ENCODE peak calls at places on chromosomes 7 and 10, in five cellular contexts. One of them, this sample, is unnamed.
A peak's percentile ranks its signal among the peaks of the same experiment; 100 is the strongest.

GRCh38 chr10:51369903-51370302 is 295.6 kb downstream of the PRKG1 start:
- DNase-seq in heart right ventricle: no peak
- DNase-seq in GM06990: no peak
- DNase-seq in HL-60: no peak
- DNase-seq in chondrocyte: no peak
- DNase-seq in this sample: no peak

GRCh38 chr10:110487411-110488123 is 10.1 kb upstream of the DUSP5 start:
- DNase-seq in heart right ventricle: no peak
- DNase-seq in GM06990: no peak
- DNase-seq in HL-60: no peak
- DNase-seq in chondrocyte: no peak
- DNase-seq in this sample: no peak

GRCh38 chr10:19819419-19820033 is 3.3 kb downstream of the PLXDC2 start:
- DNase-seq in heart right ventricle: no peak
- DNase-seq in GM06990: no peak
- DNase-seq in HL-60: no peak
- DNase-seq in chondrocyte: no peak
- DNase-seq in this sample: peak; percentile 29

GRCh38 chr10:14500172-14500765 is 169.5 kb upstream of the FRMD4A start:
- DNase-seq in heart right ventricle: no peak
- DNase-seq in GM06990: no peak
- DNase-seq in HL-60: no peak
- DNase-seq in chondrocyte: no peak
- DNase-seq in this sample: no peak

GRCh38 chr7:81094952-81095351 is 176.1 kb upstream of the SEMA3C start:
- DNase-seq in heart right ventricle: no peak
- DNase-seq in GM06990: no peak
- DNase-seq in HL-60: no peak
- DNase-seq in chondrocyte: no peak
- DNase-seq in this sample: no peak

GRCh38 chr10:44756235-44756634 is 154.9 kb upstream of the TMEM72 start:
- DNase-seq in heart right ventricle: no peak
- DNase-seq in GM06990: no peak
- DNase-seq in HL-60: no peak
- DNase-seq in chondrocyte: no peak
- DNase-seq in this sample: no peak

GRCh38 chr7:70416611-70417010 is 715.3 kb upstream of the GALNT17 start:
- DNase-seq in heart right ventricle: no peak
- DNase-seq in GM06990: peak; percentile 81
- DNase-seq in HL-60: no peak
- DNase-seq in chondrocyte: no peak
- DNase-seq in this sample: no peak

GRCh38 chr7:29132980-29133379 is 13.4 kb downstream of the CPVL start:
- DNase-seq in heart right ventricle: no peak
- DNase-seq in GM06990: no peak
- DNase-seq in HL-60: no peak
- DNase-seq in chondrocyte: no peak
- DNase-seq in this sample: no peak

GRCh38 chr7:105014725-105015630 is 973 bp downstream of the KMT2E start:
- DNase-seq in heart right ventricle: no peak
- DNase-seq in GM06990: peak; percentile 58
- DNase-seq in HL-60: no peak
- DNase-seq in chondrocyte: no peak
- DNase-seq in this sample: peak; percentile 30

GRCh38 chr7:90474284-90475210 is 5.1 kb downstream of the PTTG1IP2 start:
- DNase-seq in heart right ventricle: no peak
- DNase-seq in GM06990: no peak
- DNase-seq in HL-60: no peak
- DNase-seq in chondrocyte: no peak
- DNase-seq in this sample: no peak

GRCh38 chr7:30647589-30647988 is 34.7 kb downstream of the CRHR2 start:
- DNase-seq in heart right ventricle: no peak
- DNase-seq in GM06990: no peak
- DNase-seq in HL-60: no peak
- DNase-seq in chondrocyte: no peak
- DNase-seq in this sample: no peak

GRCh38 chr7:132450706-132451105 is 125.6 kb downstream of the PLXNA4 start:
- DNase-seq in heart right ventricle: no peak
- DNase-seq in GM06990: no peak
- DNase-seq in HL-60: no peak
- DNase-seq in chondrocyte: no peak
- DNase-seq in this sample: no peak

GRCh38 chr10:129852829-129853228 is 111.2 kb downstream of the EBF3 start:
- DNase-seq in heart right ventricle: no peak
- DNase-seq in GM06990: no peak
- DNase-seq in HL-60: no peak
- DNase-seq in chondrocyte: no peak
- DNase-seq in this sample: no peak

GRCh38 chr10:107814865-107815487 is 650.5 kb upstream of the SORCS1 start:
- DNase-seq in heart right ventricle: no peak
- DNase-seq in GM06990: no peak
- DNase-seq in HL-60: no peak
- DNase-seq in chondrocyte: no peak
- DNase-seq in this sample: peak; percentile 20

GRCh38 chr7:36941359-36941758 is 217.1 kb upstream of the AOAH start:
- DNase-seq in heart right ventricle: no peak
- DNase-seq in GM06990: no peak
- DNase-seq in HL-60: no peak
- DNase-seq in chondrocyte: no peak
- DNase-seq in this sample: no peak

GRCh38 chr7:36939816-36940215 is 215.5 kb upstream of the AOAH start:
- DNase-seq in heart right ventricle: no peak
- DNase-seq in GM06990: no peak
- DNase-seq in HL-60: no peak
- DNase-seq in chondrocyte: no peak
- DNase-seq in this sample: no peak

GRCh38 chr7:36942558-36943354 is 218.5 kb upstream of the AOAH start:
- DNase-seq in heart right ventricle: no peak
- DNase-seq in GM06990: no peak
- DNase-seq in HL-60: no peak
- DNase-seq in chondrocyte: no peak
- DNase-seq in this sample: no peak

GRCh38 chr7:36942062-36942461 is 217.8 kb upstream of the AOAH start:
- DNase-seq in heart right ventricle: no peak
- DNase-seq in GM06990: no peak
- DNase-seq in HL-60: no peak
- DNase-seq in chondrocyte: no peak
- DNase-seq in this sample: no peak

DNA sequence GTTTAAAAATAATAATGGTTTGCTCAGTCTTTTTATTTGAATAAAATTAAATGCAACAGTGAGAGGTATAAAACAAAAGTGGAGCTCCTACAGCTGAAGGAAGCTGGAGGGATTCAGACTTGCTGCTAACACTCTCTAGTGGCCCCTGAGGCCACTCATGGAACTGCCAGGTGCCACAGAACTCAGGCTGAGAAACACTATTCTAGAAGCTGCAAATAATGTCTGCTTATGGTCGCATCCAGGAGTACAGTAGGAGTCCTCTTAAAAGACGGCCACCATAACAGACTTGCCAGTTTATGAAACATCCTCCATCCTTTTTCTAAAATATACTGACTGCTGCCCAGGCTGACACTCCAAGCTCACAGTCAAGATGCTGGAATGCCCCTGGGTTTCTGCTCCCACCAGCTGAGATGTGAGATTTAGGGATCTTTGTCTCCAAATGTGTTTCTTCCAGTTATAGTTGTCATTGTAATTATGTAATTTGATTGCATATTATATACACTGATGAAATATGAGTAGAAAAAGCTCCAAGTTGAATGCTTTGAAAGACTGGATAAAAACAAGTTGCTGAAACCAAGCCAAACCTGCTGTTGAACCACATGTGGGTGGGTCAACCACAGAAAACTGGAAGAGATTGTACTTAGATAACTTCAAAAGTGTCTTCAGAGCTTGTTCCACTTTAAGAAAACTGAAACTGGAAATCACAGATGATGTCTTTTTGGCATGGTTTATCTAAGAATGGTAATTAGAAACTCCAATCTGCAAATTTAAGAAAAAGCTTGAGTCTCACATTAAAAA is 213.7 kb upstream of the AOAH start:
- DNase-seq in heart right ventricle: no peak
- DNase-seq in GM06990: no peak
- DNase-seq in HL-60: no peak
- DNase-seq in chondrocyte: no peak
- DNase-seq in this sample: no peak
- TF ChIP-seq CTCF in heart right ventricle: no peak
- TF ChIP-seq CTCF in GM06990: no peak
- TF ChIP-seq CTCF in HL-60: no peak
- TF ChIP-seq CTCF in chondrocyte: no peak
- TF ChIP-seq CTCF in this sample: no peak

GRCh38 chr7:144835668-144836544 is at the start of gene TPK1:
- DNase-seq in heart right ventricle: peak; percentile 93
- DNase-seq in GM06990: peak; percentile 100
- DNase-seq in HL-60: peak; percentile 77
- DNase-seq in chondrocyte: peak; percentile 94
- DNase-seq in this sample: peak; percentile 94
- TF ChIP-seq CTCF in heart right ventricle: no peak
- TF ChIP-seq CTCF in GM06990: no peak
- TF ChIP-seq CTCF in HL-60: no peak
- TF ChIP-seq CTCF in chondrocyte: peak; percentile 19
- TF ChIP-seq CTCF in this sample: no peak

GRCh38 chr10:28823501-28824075 is 146.3 kb downstream of the BAMBI start:
- DNase-seq in heart right ventricle: no peak
- DNase-seq in GM06990: no peak
- DNase-seq in HL-60: no peak
- DNase-seq in chondrocyte: no peak
- DNase-seq in this sample: no peak
- TF ChIP-seq CTCF in heart right ventricle: no peak
- TF ChIP-seq CTCF in GM06990: no peak
- TF ChIP-seq CTCF in HL-60: no peak
- TF ChIP-seq CTCF in chondrocyte: no peak
- TF ChIP-seq CTCF in this sample: no peak

GRCh38 chr7:99252166-99252895 is 20.3 kb upstream of the MYH16 start:
- DNase-seq in heart right ventricle: no peak
- DNase-seq in GM06990: no peak
- DNase-seq in HL-60: no peak
- DNase-seq in chondrocyte: no peak
- DNase-seq in this sample: no peak
- TF ChIP-seq CTCF in heart right ventricle: no peak
- TF ChIP-seq CTCF in GM06990: no peak
- TF ChIP-seq CTCF in HL-60: no peak
- TF ChIP-seq CTCF in chondrocyte: no peak
- TF ChIP-seq CTCF in this sample: no peak

GRCh38 chr10:3045471-3046209 is 21.7 kb upstream of the PFKP start:
- DNase-seq in heart right ventricle: peak; percentile 55
- DNase-seq in GM06990: no peak
- DNase-seq in HL-60: no peak
- DNase-seq in chondrocyte: peak; percentile 94
- DNase-seq in this sample: no peak
- TF ChIP-seq CTCF in heart right ventricle: no peak
- TF ChIP-seq CTCF in GM06990: no peak
- TF ChIP-seq CTCF in HL-60: no peak
- TF ChIP-seq CTCF in chondrocyte: peak; percentile 71
- TF ChIP-seq CTCF in this sample: no peak

DNA sequence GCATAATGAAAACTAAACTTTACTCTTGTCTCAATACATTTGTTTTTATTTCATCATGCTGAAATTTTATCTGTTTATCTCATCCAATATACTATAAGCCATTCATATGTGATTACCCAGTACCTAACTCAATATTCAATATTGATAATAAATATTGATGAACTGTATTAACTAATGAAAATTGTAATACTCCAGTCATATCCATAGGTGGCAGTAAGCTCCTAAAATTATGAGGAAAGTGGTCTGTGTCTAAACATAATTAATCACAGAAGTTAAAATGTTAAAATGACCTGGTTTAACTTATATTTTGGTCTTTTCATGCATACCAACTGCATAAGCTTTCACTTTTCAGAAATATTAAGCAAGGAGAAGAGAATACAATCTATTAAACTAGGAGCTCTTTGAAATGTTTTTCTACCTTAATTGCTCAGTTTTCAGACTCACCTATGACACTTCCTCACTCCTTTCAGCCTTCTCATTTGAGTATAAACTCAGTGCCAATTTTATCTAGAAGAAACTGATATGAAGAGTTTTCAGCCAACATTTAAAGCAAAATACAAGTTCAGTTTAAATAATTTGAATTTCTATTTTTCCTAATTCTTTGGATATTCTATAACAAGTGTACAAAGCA is 30.5 kb upstream of the VWDE start:
- DNase-seq in heart right ventricle: no peak
- DNase-seq in GM06990: no peak
- DNase-seq in HL-60: no peak
- DNase-seq in chondrocyte: no peak
- DNase-seq in this sample: no peak
- TF ChIP-seq CTCF in heart right ventricle: no peak
- TF ChIP-seq CTCF in GM06990: peak; percentile 33
- TF ChIP-seq CTCF in HL-60: peak; percentile 23
- TF ChIP-seq CTCF in chondrocyte: peak; percentile 81
- TF ChIP-seq CTCF in this sample: no peak

DNA sequence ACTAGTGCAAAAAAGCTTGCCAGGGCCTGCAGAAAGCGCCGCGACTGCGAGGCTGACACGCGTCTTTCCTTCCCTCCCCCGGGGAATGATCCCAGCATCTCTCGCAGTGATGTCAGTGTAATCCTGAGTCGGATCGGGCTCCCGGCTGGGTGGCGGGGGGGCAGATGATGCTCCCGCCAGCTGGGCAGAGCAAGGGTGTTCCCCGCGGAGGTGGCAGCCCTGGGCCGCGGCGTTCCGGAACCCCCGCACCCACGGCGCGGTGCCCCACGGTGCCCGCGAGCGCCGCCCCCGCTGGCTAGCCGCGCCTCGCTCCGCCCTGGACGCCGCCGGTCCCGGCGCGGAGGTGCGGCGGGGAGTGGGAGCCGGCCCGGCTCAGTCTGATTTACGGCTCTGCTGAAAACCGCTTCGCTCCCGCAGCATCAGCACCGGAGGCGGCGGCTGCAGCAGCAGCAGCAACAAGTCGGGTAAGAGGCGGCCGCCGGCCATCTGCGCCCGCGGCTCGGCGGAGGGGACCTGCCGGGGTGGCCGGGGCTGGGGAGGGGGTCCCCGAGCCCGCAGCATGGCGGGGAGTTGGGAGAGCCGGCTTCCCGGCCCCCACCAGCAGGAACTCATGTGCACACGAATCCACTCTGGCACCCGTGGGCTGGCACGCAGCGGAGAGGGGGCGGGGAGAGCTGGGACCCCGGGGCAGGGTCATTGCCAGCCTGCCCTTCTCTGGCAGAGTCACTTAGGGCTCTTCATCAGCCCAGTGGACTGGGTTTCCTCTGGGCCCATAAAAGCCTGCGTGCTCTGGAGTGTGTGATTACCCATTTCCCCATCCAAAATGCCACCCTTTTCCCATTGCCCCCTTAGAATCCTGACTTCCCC is at the start of gene ZNF365:
- DNase-seq in heart right ventricle: peak; percentile 16
- DNase-seq in GM06990: no peak
- DNase-seq in HL-60: peak; percentile 22
- DNase-seq in chondrocyte: no peak
- DNase-seq in this sample: peak; percentile 15
- TF ChIP-seq CTCF in heart right ventricle: no peak
- TF ChIP-seq CTCF in GM06990: no peak
- TF ChIP-seq CTCF in HL-60: no peak
- TF ChIP-seq CTCF in chondrocyte: peak; percentile 37
- TF ChIP-seq CTCF in this sample: no peak

GRCh38 chr10:32055478-32056135 is 618 bp downstream of the KIF5B start:
- DNase-seq in heart right ventricle: peak; percentile 65
- DNase-seq in GM06990: no peak
- DNase-seq in HL-60: peak; percentile 54
- DNase-seq in chondrocyte: no peak
- DNase-seq in this sample: peak; percentile 71
- TF ChIP-seq CTCF in heart right ventricle: no peak
- TF ChIP-seq CTCF in GM06990: no peak
- TF ChIP-seq CTCF in HL-60: no peak
- TF ChIP-seq CTCF in chondrocyte: peak; percentile 42
- TF ChIP-seq CTCF in this sample: no peak

This sample was measured in GM10248.